ENCODE peak calls at places on chromosomes 11 and 22, in seven cellular contexts. Z is uterus, L is gastrocnemius medialis, U is spleen, D is ovary, C is transverse colon, G is adrenal gland. O is an unnamed sample.

GRCh38 chr11:108635106-108635505 is 29.8 kb upstream of the DDX10 start:
- DNase-seq in D (no peak), U (no peak), C (no peak), G (no peak), Z (no peak), L (no peak), O (no peak)

GRCh38 chr11:1842149-1843097 is 3.6 kb downstream of the TNNI2 start:
- DNase-seq in C (no peak), L (peak), D (no peak), G (peak), Z (no peak), U (peak), O (peak)

GRCh38 chr11:64339754-64340408 is at the start of gene CCDC88B:
- DNase-seq in L (no peak), G (no peak), Z (no peak), U (peak), C (peak), D (no peak), O (peak)

GRCh38 chr22:44620129-44620840 is 81.7 kb upstream of the PRR5 start:
- DNase-seq in U (peak), L (no peak), D (peak), Z (peak), C (peak), G (peak), O (peak)

GRCh38 chr22:29110946-29111345 is 38.1 kb downstream of the KREMEN1 start:
- DNase-seq in G (no peak), C (no peak), D (no peak), L (no peak), U (no peak), Z (no peak), O (no peak)

GRCh38 chr11:129067454-129067853 is 124.7 kb downstream of the ARHGAP32 start:
- DNase-seq in U (no peak), C (no peak), L (no peak), G (no peak), D (no peak), Z (no peak), O (no peak)

GRCh38 chr22:47575291-47575690 is 812.8 kb downstream of the TBC1D22A start:
- DNase-seq in U (no peak), Z (no peak), L (no peak), G (no peak), D (no peak), C (peak), O (no peak)

GRCh38 chr11:118947091-118947490 is 9.0 kb upstream of the UPK2 start:
- DNase-seq in D (no peak), L (no peak), U (no peak), G (no peak), Z (no peak), C (no peak), O (no peak)

GRCh38 chr11:70732493-70733206 is 334.3 kb downstream of the CTTN start:
- DNase-seq in C (no peak), G (no peak), D (no peak), Z (no peak), U (peak), L (no peak), O (no peak)

GRCh38 chr22:37254867-37255233 is 10.8 kb upstream of the RAC2 start:
- DNase-seq in D (no peak), G (no peak), C (no peak), L (no peak), U (no peak), Z (no peak), O (no peak)

GRCh38 chr22:33969052-33969451 is 48.8 kb upstream of the LARGE1 start:
- DNase-seq in U (no peak), Z (no peak), C (no peak), D (no peak), G (no peak), L (no peak), O (no peak)

GRCh38 chr11:20259506-20259905 is 99.2 kb upstream of the DBX1 start:
- DNase-seq in D (no peak), G (no peak), C (no peak), L (no peak), Z (no peak), U (no peak), O (no peak)

GRCh38 chr22:22460635-22461034 is 47.9 kb downstream of the ZNF280B start:
- DNase-seq in C (no peak), D (no peak), L (no peak), Z (no peak), G (no peak), U (no peak), O (no peak)

GRCh38 chr22:37818397-37819099 is 4.6 kb upstream of the GALR3 start:
- DNase-seq in D (peak), U (peak), L (no peak), C (peak), Z (peak), G (peak), O (peak)

GRCh38 chr22:29689872-29690213 is 30.0 kb upstream of the CABP7 start:
- DNase-seq in C (peak), G (peak), D (peak), U (peak), Z (peak), L (peak), O (peak)

GRCh38 chr22:38051900-38052862 is 5.0 kb upstream of the PICK1 start:
- DNase-seq in C (peak), L (peak), Z (peak), G (peak), D (peak), U (peak), O (peak)

GRCh38 chr11:96794152-96794551 is 404.3 kb downstream of the JRKL start:
- DNase-seq in G (no peak), D (no peak), Z (no peak), L (no peak), U (no peak), C (no peak), O (no peak)

GRCh38 chr11:79150966-79151365 is 289.9 kb downstream of the TENM4 start:
- DNase-seq in U (no peak), D (no peak), Z (no peak), G (no peak), L (no peak), C (no peak), O (no peak)

GRCh38 chr11:104105155-104105554 is 58.8 kb downstream of the PDGFD start:
- DNase-seq in G (no peak), C (no peak), U (no peak), L (no peak), D (no peak), Z (no peak), O (no peak)

GRCh38 chr11:34948721-34949120 is 32.3 kb downstream of the PDHX start:
- DNase-seq in U (no peak), C (no peak), G (no peak), Z (no peak), D (no peak), L (no peak), O (no peak)

GRCh38 chr11:90493379-90493778 is 270.5 kb upstream of the CHORDC1 start:
- DNase-seq in D (no peak), C (no peak), L (no peak), Z (no peak), G (no peak), U (no peak), O (no peak)

GRCh38 chr22:44825310-44826150 is 73.2 kb downstream of the ARHGAP8 start:
- DNase-seq in C (no peak), Z (no peak), D (no peak), U (peak), L (no peak), G (no peak), O (no peak)

GRCh38 chr11:122692444-122692843 is 36.9 kb downstream of the UBASH3B start:
- DNase-seq in U (no peak), Z (no peak), D (no peak), L (no peak), C (no peak), G (no peak), O (no peak)

GRCh38 chr11:114399903-114400221 is 449 bp downstream of the C11orf71 start:
- DNase-seq in C (no peak), D (no peak), U (no peak), L (peak), G (no peak), Z (no peak), O (no peak)

GRCh38 chr11:14386895-14387480 is 28.0 kb upstream of the RRAS2 start:
- DNase-seq in C (no peak), U (no peak), G (no peak), Z (no peak), L (no peak), D (peak), O (no peak)

GRCh38 chr11:130675456-130675855 is 227.0 kb downstream of the ADAMTS15 start:
- DNase-seq in U (no peak), G (peak), L (peak), C (peak), D (peak), Z (peak), O (no peak)

GRCh38 chr11:8218840-8219239 is 44.8 kb downstream of the LMO1 start:
- DNase-seq in L (no peak), U (no peak), G (no peak), D (no peak), C (no peak), Z (no peak), O (no peak)

GRCh38 chr11:102322560-102322959 is 5.3 kb downstream of the BIRC3 start:
- DNase-seq in D (no peak), U (no peak), G (no peak), Z (no peak), L (no peak), C (no peak), O (no peak)

GRCh38 chr11:128896356-128896755 is 5.2 kb downstream of the KCNJ5 start:
- DNase-seq in Z (no peak), U (no peak), C (no peak), L (no peak), G (no peak), D (no peak), O (no peak)

GRCh38 chr22:29117799-29118477 is 45.1 kb downstream of the KREMEN1 start:
- DNase-seq in G (no peak), Z (no peak), C (no peak), L (no peak), D (no peak), U (no peak), O (no peak)

GRCh38 chr11:96154802-96155520 is 188.0 kb downstream of the MAML2 start:
- DNase-seq in G (no peak), Z (no peak), D (no peak), C (no peak), L (no peak), U (no peak), O (no peak)

GRCh38 chr11:80637011-80637410 is 1196.2 kb upstream of the TENM4 start:
- DNase-seq in Z (no peak), G (no peak), U (no peak), C (no peak), D (no peak), L (no peak), O (no peak)

GRCh38 chr11:101686514-101686913 is 102.7 kb upstream of the TRPC6 start:
- DNase-seq in G (peak), D (no peak), C (no peak), L (no peak), U (no peak), Z (no peak), O (no peak)

GRCh38 chr11:104547996-104548661 is 350.1 kb downstream of the CASP12 start:
- DNase-seq in U (no peak), L (no peak), Z (no peak), D (no peak), C (no peak), G (no peak), O (no peak)

GRCh38 chr11:118581057-118581456 is 8.8 kb downstream of the ARCN1 start:
- DNase-seq in D (no peak), C (no peak), U (no peak), L (no peak), G (no peak), Z (no peak), O (no peak)

GRCh38 chr22:42383851-42384417 is 48.3 kb downstream of the NFAM1 start:
- DNase-seq in Z (no peak), D (no peak), C (no peak), G (no peak), U (no peak), L (no peak), O (no peak)

GRCh38 chr11:2778630-2779498 is 79.1 kb upstream of the KCNQ1OT1 start:
- DNase-seq in C (peak), D (peak), L (peak), U (peak), Z (peak), G (peak), O (peak)

GRCh38 chr11:72574046-72574445 is 100.2 kb downstream of the PDE2A start:
- DNase-seq in G (no peak), D (no peak), Z (no peak), L (no peak), U (no peak), C (no peak), O (no peak)

GRCh38 chr11:61075891-61076290 is 26.4 kb upstream of the CD5 start:
- DNase-seq in D (no peak), L (no peak), C (peak), U (no peak), G (no peak), Z (no peak), O (no peak)

GRCh38 chr11:67505605-67506396 is 638 bp upstream of the PITPNM1 start:
- DNase-seq in L (peak), C (peak), G (peak), U (peak), Z (peak), D (peak), O (peak)
- TF ChIP-seq POLR2A in L (peak), C (peak), G (no peak), U (no peak), Z (peak), D (no peak), O (peak)

GRCh38 chr11:17933710-17934109 is 79.1 kb downstream of the SERGEF start:
- DNase-seq in D (no peak), G (no peak), Z (no peak), C (no peak), U (no peak), L (no peak), O (no peak)

GRCh38 chr11:17934194-17934593 is 78.7 kb downstream of the SERGEF start:
- DNase-seq in U (no peak), D (no peak), C (no peak), L (no peak), G (no peak), Z (no peak), O (no peak)

GRCh38 chr11:17936790-17937189 is 76.1 kb downstream of the SERGEF start:
- DNase-seq in U (no peak), L (no peak), C (no peak), D (no peak), Z (no peak), G (no peak), O (no peak)

DNA sequence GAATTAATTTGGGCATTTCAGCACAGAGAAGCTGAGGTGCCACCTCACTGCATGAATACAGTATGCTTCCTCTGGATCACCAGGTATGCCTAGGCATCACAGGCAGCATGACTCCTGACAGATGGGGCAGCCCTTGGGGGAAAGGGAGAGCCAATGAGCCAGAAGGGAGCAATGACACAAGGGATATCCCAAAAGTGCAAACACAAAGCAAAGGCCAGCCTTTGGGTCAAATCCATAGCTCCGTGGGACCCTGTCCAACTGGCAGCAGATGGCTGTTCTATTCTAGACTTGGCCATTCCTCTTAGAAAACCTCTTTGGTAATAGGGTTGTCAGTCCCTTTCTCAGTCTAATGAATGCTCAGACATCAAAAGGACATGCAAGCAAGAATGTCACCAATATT is 73.3 kb downstream of the SERGEF start:
- DNase-seq in L (no peak), Z (no peak), U (no peak), C (no peak), D (no peak), G (no peak), O (peak)
- H3K27ac ChIP-seq in L (no peak), Z (no peak), U (no peak), C (no peak), D (no peak), G (no peak), O (no peak)

GRCh38 chr22:23521442-23522113 is 58.5 kb downstream of the IGLL1 start:
- DNase-seq in Z (peak), G (peak), C (peak), L (peak), U (peak), D (peak), O (peak)
- TF ChIP-seq POLR2A in Z (peak), G (peak), C (no peak), L (peak), U (no peak), D (peak), O (peak)

DNA sequence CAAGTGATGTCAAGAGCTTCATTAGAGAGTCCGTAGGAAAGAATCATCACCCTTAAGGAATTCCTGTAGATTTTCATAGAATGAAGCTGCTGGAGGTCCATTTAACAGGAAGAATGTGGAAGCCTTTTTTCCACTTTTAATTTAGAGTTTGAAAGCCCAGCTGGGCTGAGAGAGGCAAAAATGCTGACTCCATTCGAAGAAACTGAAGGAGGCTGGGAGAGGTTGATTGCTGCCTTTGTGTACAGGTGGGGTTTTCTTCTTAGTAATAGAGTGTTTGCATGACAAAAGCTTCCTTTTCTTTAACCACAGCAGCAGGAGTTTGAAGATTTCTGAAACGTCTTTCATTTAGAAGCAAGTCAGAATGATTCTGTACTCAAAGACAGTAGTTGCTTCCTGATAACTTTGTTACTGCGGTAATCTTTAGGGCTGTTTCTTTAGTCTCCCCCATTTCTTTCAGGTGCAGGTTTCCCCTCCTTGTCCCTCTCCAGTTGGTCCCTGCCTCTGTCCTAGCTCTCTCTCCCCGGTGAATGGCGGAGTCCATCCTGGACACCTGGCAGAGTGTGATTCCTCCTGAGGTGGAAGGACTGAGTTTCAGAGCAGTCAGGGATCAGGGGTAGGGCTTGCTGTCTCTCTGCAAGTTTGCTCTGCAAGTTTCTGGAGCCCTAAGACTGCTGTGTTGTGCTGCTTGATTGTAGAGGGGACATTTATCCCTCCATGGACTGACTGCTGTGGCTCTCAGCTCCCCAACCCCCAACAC is 166.2 kb downstream of the LDLRAD3 start:
- DNase-seq in L (no peak), U (no peak), C (no peak), Z (no peak), G (no peak), D (no peak), O (no peak)
- H3K27ac ChIP-seq in L (no peak), U (no peak), C (no peak), Z (no peak), G (no peak), D (no peak), O (no peak)

DNA sequence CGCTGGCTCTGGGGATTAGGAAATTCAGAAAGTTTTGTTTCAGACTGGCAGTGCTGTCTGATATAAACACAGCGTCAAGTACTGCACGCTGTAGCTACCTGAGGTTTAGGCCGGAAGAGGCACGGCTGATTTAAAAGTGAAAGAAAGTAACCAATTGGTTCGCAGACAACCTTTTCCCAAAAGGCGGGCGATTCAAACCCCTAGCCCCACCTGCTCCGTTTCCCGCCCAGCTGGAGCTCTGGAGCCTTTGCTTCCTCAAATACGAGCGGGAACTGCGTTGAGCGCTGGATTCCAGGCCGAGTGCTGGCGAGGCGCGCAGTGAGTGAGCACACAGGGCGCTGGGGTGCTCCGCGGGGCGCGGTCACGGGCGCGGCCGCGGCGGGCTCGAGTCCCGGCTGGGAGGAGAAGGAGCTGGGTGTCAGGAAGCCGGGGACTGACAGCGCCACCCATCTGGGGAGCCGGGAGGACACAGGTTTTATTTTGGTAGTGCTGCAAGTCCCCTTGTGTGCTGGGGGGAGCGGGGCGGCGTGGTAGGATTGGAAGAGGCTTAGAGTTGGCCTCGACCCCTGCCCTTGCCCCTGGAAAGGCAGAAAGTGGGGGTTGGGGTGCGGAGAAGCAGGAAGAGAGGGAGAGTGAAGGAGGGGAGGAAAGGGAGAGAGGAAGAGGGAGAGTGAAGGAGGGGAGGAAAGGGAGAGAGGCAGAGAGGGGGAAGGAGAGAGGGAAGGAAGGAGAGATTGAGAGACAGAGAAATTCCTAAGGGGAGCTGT is 2.1 kb downstream of the FAM111A start:
- DNase-seq in C (peak), L (peak), Z (peak), U (peak), D (peak), G (peak), O (peak)
- TF ChIP-seq POLR2A in C (no peak), L (peak), Z (peak), U (no peak), D (no peak), G (no peak), O (no peak)

GRCh38 chr11:132022285-132022684 is 651.9 kb downstream of the NTM start:
- DNase-seq in L (no peak), Z (no peak), D (no peak), U (no peak), C (no peak), G (no peak), O (no peak)
- H3K27ac ChIP-seq in L (no peak), Z (no peak), D (no peak), U (no peak), C (no peak), G (no peak), O (no peak)

O was measured in right lobe of liver.